ENCODE peak calls at places on chromosomes 11 and 22, in eight cellular contexts. C, T, G, J, M, P, K and H are unnamed samples. For H3K4me1, the result is how much of the 10 kb centered on the place peaks cover.

GRCh38 chr22:32144875-32145274 is 14.2 kb downstream of the C22orf42 start:
- DNase-seq in G (no peak), K (no peak), J (no peak), P (no peak), T (no peak), C (no peak), M (no peak), H (no peak)

GRCh38 chr11:78622666-78623065 is 48.0 kb upstream of the NARS2 start:
- DNase-seq in C (no peak), M (no peak), K (no peak), G (no peak), J (no peak), T (no peak), P (no peak), H (no peak)

GRCh38 chr11:125338886-125339811 is 156.9 kb downstream of the FEZ1 start:
- DNase-seq in M (no peak), P (no peak), C (no peak), T (no peak), J (no peak), K (peak), G (no peak), H (no peak)

GRCh38 chr22:41197808-41198585 is 7.1 kb upstream of the L3MBTL2 start:
- DNase-seq in M (peak), P (peak), J (peak), G (no peak), T (no peak), K (peak), C (peak), H (no peak)

GRCh38 chr11:97893612-97894011 is 1127.1 kb upstream of the CNTN5 start:
- DNase-seq in C (no peak), T (no peak), G (no peak), M (no peak), J (no peak), K (no peak), P (no peak), H (no peak)

GRCh38 chr11:18416459-18416858 is 4.3 kb downstream of the LDHC start:
- DNase-seq in K (no peak), P (no peak), J (no peak), G (no peak), C (no peak), T (no peak), M (no peak), H (no peak)

GRCh38 chr11:2909145-2909914 is 19.9 kb downstream of the PHLDA2 start:
- DNase-seq in P (no peak), M (peak), J (no peak), G (peak), T (no peak), K (no peak), C (no peak), H (no peak)

GRCh38 chr11:73318501-73319011 is 10.5 kb downstream of the ARHGEF17 start:
- DNase-seq in C (no peak), G (no peak), M (no peak), T (no peak), J (no peak), P (no peak), K (no peak), H (no peak)

GRCh38 chr22:21916309-21916918 is 36.2 kb downstream of the PPM1F start:
- DNase-seq in J (peak), T (no peak), G (no peak), P (no peak), C (no peak), M (no peak), K (no peak), H (no peak)

GRCh38 chr22:20015971-20016733 is 471 bp downstream of the ARVCF start:
- DNase-seq in P (no peak), J (peak), M (peak), K (peak), G (no peak), C (peak), T (no peak), H (peak)

GRCh38 chr11:36608491-36609199 is 10.6 kb upstream of the RAG2 start:
- DNase-seq in P (no peak), J (no peak), C (no peak), M (no peak), G (no peak), K (no peak), T (no peak), H (no peak)

GRCh38 chr11:6350070-6350469 is 29.8 kb upstream of the CAVIN3 start:
- DNase-seq in K (no peak), J (no peak), G (no peak), M (no peak), P (no peak), T (no peak), C (no peak), H (no peak)

GRCh38 chr11:30990625-30991348 is 378.8 kb downstream of the DCDC1 start:
- DNase-seq in G (no peak), T (no peak), P (no peak), J (no peak), M (no peak), K (no peak), C (no peak), H (no peak)

GRCh38 chr11:21511835-21512440 is 680.9 kb upstream of the ANO5 start:
- DNase-seq in P (peak), G (peak), M (peak), C (peak), J (no peak), T (no peak), K (peak), H (peak)

GRCh38 chr22:25039255-25039654 is 86.7 kb downstream of the KIAA1671 start:
- DNase-seq in J (no peak), K (no peak), C (no peak), G (no peak), M (no peak), P (no peak), T (no peak), H (no peak)

GRCh38 chr11:73152861-73153483 is 10.9 kb upstream of the FCHSD2 start:
- DNase-seq in C (peak), T (no peak), K (no peak), G (no peak), M (peak), J (peak), P (no peak), H (peak)

GRCh38 chr11:69186316-69187266 is 30.9 kb downstream of the SMIM38 start:
- DNase-seq in J (peak), G (no peak), T (no peak), K (no peak), M (no peak), C (no peak), P (no peak), H (no peak)

GRCh38 chr11:74680035-74680671 is 51.1 kb downstream of the CHRDL2 start:
- DNase-seq in J (no peak), P (no peak), M (no peak), T (peak), C (no peak), K (no peak), G (no peak), H (peak)

GRCh38 chr22:35539910-35540599 is 576 bp upstream of the RASD2 start:
- DNase-seq in K (peak), C (peak), T (no peak), M (peak), G (peak), P (peak), J (peak), H (no peak)

GRCh38 chr11:45543808-45544422 is 121.5 kb downstream of the CHST1 start:
- DNase-seq in P (no peak), K (no peak), J (no peak), C (peak), T (no peak), G (no peak), M (peak), H (peak)

GRCh38 chr22:40951795-40952602 is 821 bp downstream of the RBX1 start:
- DNase-seq in G (no peak), C (no peak), K (no peak), J (no peak), T (no peak), P (no peak), M (peak), H (no peak)

DNA sequence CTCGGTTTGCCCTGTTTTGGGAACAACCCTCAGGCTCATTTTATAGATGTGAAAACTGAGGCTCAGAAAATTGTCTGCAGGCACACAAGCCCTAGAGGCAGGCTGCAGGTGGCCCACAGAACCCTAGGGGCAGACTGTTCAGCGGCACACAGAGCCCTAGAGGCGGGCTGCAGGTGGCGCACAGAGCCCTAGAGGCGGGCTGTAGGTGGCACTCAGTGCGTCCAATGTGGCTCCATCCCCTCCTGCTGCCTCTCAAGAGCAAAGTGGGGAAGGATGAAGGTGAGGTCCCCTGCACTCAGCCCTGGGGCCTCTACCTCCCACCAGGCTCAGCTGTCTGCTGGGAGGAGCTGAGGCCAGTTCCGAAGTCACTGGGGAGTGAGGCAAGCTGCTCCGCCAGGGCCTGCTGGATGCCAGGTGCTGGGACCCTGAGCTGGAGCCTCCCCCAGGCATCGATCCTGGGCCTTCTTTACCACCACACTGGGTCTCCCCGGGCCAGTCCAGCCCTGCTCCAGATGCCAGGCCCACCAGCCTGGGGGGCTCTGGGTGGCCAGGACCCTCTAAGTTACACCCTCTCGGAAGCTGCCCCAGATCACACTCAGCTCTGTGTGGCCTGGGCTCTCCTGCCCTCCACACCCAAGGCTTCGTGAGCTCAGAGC is 2.3 kb downstream of the ACY3 start:
- DNase-seq in K (peak), C (peak), M (peak), P (peak), T (no peak), J (peak), G (no peak), H (peak)
- H3K4me1 ChIP-seq in K (under half), C (under half), M (under half), P (under half), T (under half), J (under half), G (under half), H (under half)

GRCh38 chr22:45129703-45130524 is 33.8 kb upstream of the NUP50 start:
- DNase-seq in J (no peak), G (no peak), T (no peak), M (peak), P (no peak), C (no peak), K (no peak), H (no peak)

GRCh38 chr22:45134313-45134712 is 29.4 kb upstream of the NUP50 start:
- DNase-seq in P (no peak), M (no peak), K (no peak), C (no peak), J (no peak), T (no peak), G (no peak), H (no peak)

GRCh38 chr22:45136594-45136993 is 27.1 kb upstream of the NUP50 start:
- DNase-seq in G (no peak), C (no peak), P (no peak), T (no peak), K (no peak), M (no peak), J (no peak), H (no peak)

GRCh38 chr22:45127866-45128265 is 35.9 kb upstream of the NUP50 start:
- DNase-seq in P (no peak), K (no peak), G (no peak), J (no peak), M (no peak), T (no peak), C (no peak), H (no peak)

DNA sequence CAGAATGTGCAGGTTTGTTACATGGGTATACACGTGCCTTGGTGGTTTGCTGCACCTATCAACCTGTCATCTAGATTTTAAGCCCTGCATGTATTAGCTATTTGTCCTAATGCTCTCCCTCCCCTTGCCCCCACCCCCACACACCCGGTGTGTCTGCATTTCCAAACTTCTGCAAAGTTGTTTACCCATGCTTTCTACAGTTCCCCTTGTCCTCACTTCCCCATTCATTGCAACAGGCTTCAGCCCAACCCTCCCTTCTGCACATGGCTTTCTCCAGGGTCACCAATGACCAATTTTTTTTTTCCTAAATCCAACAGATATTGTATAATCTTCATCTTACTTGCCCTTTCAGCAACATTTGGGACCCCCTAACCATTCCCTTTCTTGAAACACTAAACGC is 32.0 kb upstream of the NUP50 start:
- DNase-seq in C (no peak), G (peak), M (no peak), K (peak), T (no peak), J (no peak), P (no peak), H (no peak)
- H3K4me1 ChIP-seq in C (under half), G (under half), M (under half), K (under half), T (under half), J (under half), P (under half), H (under half)

GRCh38 chr22:46087336-46087690 is 63.0 kb upstream of the PPARA start:
- DNase-seq in M (no peak), T (no peak), P (no peak), K (no peak), G (no peak), C (no peak), J (no peak), H (no peak)
- H3K4me1 ChIP-seq in M (under half), T (under half), P (under half), K (half or more), G (half or more), C (under half), J (under half), H (under half)

GRCh38 chr11:76640540-76640939 is 30.0 kb downstream of the LRRC32 start:
- DNase-seq in C (peak), J (no peak), P (peak), K (no peak), T (peak), G (no peak), M (no peak), H (peak)
- H3K4me1 ChIP-seq in C (under half), J (under half), P (under half), K (under half), T (under half), G (under half), M (under half), H (under half)

GRCh38 chr22:46058591-46059519 is 81.9 kb upstream of the WNT7B start:
- DNase-seq in C (no peak), P (peak), K (peak), M (no peak), T (no peak), J (peak), G (no peak), H (peak)
- H3K4me1 ChIP-seq in C (under half), P (under half), K (half or more), M (under half), T (under half), J (under half), G (half or more), H (under half)

GRCh38 chr11:48033918-48034341 is 53.6 kb downstream of the PTPRJ start:
- DNase-seq in C (no peak), J (no peak), M (no peak), K (no peak), G (no peak), P (no peak), T (no peak), H (no peak)
- H3K4me1 ChIP-seq in C (under half), J (half or more), M (under half), K (under half), G (under half), P (under half), T (under half), H (under half)

GRCh38 chr22:37912171-37912570 is 6.1 kb downstream of the MICALL1 start:
- DNase-seq in C (no peak), M (no peak), P (no peak), G (no peak), T (no peak), J (no peak), K (no peak), H (no peak)

GRCh38 chr22:37911697-37912096 is 5.6 kb downstream of the MICALL1 start:
- DNase-seq in K (no peak), T (no peak), M (peak), P (no peak), G (no peak), C (no peak), J (no peak), H (no peak)

GRCh38 chr22:37910863-37911262 is 4.8 kb downstream of the MICALL1 start:
- DNase-seq in K (no peak), P (no peak), T (no peak), J (no peak), G (no peak), C (no peak), M (no peak), H (no peak)

GRCh38 chr22:37909756-37910155 is 3.7 kb downstream of the MICALL1 start:
- DNase-seq in G (no peak), M (no peak), J (no peak), P (no peak), C (no peak), K (no peak), T (no peak), H (no peak)

DNA sequence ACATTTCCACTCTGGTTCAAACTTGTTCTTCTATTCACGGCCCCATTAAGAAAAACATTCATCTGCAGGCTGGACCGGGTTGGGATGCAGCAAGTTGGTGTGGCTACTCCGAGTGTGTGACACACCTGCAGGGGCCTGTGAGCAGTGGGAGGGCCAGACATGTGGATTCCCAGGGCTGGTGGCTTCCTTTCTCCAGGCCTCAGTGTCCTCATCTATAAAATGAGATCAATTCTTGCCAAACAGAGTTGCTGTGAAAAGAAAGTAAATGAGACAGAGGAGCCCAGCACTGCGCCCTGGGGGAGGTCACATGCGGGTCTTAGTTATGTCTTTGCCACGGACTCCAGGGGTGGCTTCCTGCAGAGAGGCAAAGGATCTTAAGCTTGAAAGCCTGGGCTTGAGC is 5.2 kb downstream of the MICALL1 start:
- DNase-seq in P (no peak), J (no peak), C (no peak), M (no peak), K (no peak), T (no peak), G (no peak), H (no peak)
- H3K4me1 ChIP-seq in P (under half), J (under half), C (under half), M (under half), K (under half), T (under half), G (under half), H (under half)

GRCh38 chr11:12540075-12540685 is 134.0 kb upstream of the TEAD1 start:
- DNase-seq in P (no peak), G (no peak), C (no peak), M (peak), K (no peak), J (no peak), T (peak), H (no peak)

GRCh38 chr11:12538889-12539421 is 135.3 kb upstream of the TEAD1 start:
- DNase-seq in J (no peak), C (no peak), T (no peak), K (no peak), P (no peak), G (no peak), M (no peak), H (no peak)

GRCh38 chr11:12540913-12541587 is 133.2 kb upstream of the TEAD1 start:
- DNase-seq in K (no peak), M (peak), P (no peak), J (no peak), G (peak), T (peak), C (no peak), H (no peak)

GRCh38 chr11:12537778-12538401 is 136.3 kb upstream of the TEAD1 start:
- DNase-seq in K (no peak), M (peak), G (peak), P (no peak), J (no peak), C (no peak), T (no peak), H (no peak)

GRCh38 chr11:12539570-12539969 is 134.7 kb upstream of the TEAD1 start:
- DNase-seq in M (no peak), C (no peak), J (no peak), P (no peak), K (no peak), T (no peak), G (no peak), H (no peak)
- H3K4me1 ChIP-seq in M (under half), C (under half), J (under half), P (under half), K (under half), T (under half), G (under half), H (under half)

GRCh38 chr11:118443590-118444218 is 7.4 kb downstream of the KMT2A start:
- DNase-seq in C (no peak), T (no peak), J (no peak), M (no peak), G (no peak), K (no peak), P (no peak), H (no peak)
- H3K4me1 ChIP-seq in C (under half), T (under half), J (half or more), M (under half), G (under half), K (half or more), P (under half), H (under half)

DNA sequence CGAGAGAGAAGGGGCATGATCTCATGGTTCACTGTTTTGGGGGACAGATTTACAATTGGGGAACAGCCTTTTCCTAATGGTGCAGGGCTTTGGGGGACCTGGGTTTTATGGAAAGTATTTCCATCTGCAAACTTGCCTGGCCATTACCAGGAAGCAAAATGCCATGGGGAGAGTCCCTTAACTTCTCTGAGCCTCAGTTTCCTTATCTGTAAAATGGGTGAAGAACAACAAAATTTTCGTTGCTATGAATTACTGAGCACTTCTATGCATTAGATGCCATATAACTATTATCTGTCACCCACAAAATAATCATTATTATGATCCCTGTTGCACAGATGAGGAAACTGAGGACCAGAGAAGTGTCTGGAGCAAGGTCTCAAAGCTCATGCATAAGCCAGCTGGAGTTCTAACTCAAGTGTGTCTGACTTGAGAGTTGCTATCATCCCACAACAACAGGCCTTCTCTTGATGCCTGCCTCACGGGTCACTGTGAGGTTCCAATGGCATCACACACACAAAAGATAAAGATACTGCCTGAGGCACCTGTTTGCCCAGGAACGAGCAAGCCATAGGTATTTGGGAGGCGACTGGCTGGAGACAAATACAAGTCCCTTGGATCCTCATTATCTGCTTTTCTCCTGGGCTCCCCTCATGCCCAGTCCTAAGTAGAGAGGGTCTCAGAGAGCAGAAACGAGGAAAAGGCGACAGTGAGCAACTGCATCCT is 15.8 kb downstream of the TPST2 start:
- DNase-seq in T (no peak), M (no peak), C (no peak), K (no peak), P (no peak), G (no peak), J (no peak), H (no peak)
- H3K4me1 ChIP-seq in T (under half), M (half or more), C (under half), K (under half), P (under half), G (under half), J (under half), H (under half)